ENCODE peak calls at places on chromosomes 5 and 9, in ten cellular contexts. Q is HepG2, L is A549, V is H1, F is ovary, B is stomach, H is GM12878, G is suprapubic skin, D is transverse colon, S is upper lobe of left lung. U is an unnamed sample.

GRCh38 chr5:65391591-65391990 is 90.1 kb downstream of the ADAMTS6 start:
- DNase-seq in H (no peak), D (no peak), B (no peak), V (no peak), G (no peak), Q (no peak), L (no peak), F (no peak), S (no peak), U (no peak)

GRCh38 chr5:109983135-109983534 is 293.4 kb downstream of the MAN2A1 start:
- DNase-seq in L (no peak), S (no peak), H (no peak), V (no peak), Q (no peak), B (no peak), G (no peak), D (no peak), F (no peak), U (no peak)

GRCh38 chr5:88555658-88556057 is 287.0 kb upstream of the TMEM161B start:
- DNase-seq in D (no peak), G (no peak), H (no peak), L (no peak), V (no peak), Q (no peak), F (no peak), B (no peak), S (no peak), U (no peak)

GRCh38 chr9:109107402-109108240 is 12.1 kb downstream of the TMEM245 start:
- DNase-seq in L (peak), H (no peak), G (no peak), B (no peak), V (no peak), D (no peak), F (no peak), Q (peak), S (no peak), U (no peak)

GRCh38 chr9:114786251-114786650 is 19.6 kb downstream of the TNFSF15 start:
- DNase-seq in D (no peak), L (no peak), S (no peak), Q (no peak), F (no peak), B (no peak), V (no peak), H (no peak), G (no peak), U (no peak)

GRCh38 chr9:83166369-83166768 is 103.4 kb upstream of the RASEF start:
- DNase-seq in B (peak), G (no peak), L (no peak), F (no peak), H (no peak), Q (peak), V (no peak), S (peak), D (peak), U (no peak)

GRCh38 chr9:105954517-105954916 is 260.2 kb downstream of the TMEM38B start:
- DNase-seq in V (no peak), G (no peak), L (no peak), H (no peak), Q (no peak), D (no peak), S (no peak), F (no peak), B (no peak), U (no peak)

GRCh38 chr5:168661593-168662485 is 82.7 kb upstream of the PANK3 start:
- DNase-seq in V (no peak), B (no peak), F (no peak), D (no peak), S (no peak), H (no peak), G (peak), Q (no peak), L (no peak), U (no peak)

GRCh38 chr5:68304421-68305052 is 89.0 kb downstream of the PIK3R1 start:
- DNase-seq in L (no peak), D (no peak), F (no peak), S (no peak), V (no peak), Q (no peak), G (no peak), B (no peak), H (no peak), U (no peak)

GRCh38 chr9:70411141-70411929 is 3.1 kb downstream of the KLF9 start:
- DNase-seq in D (peak), H (no peak), F (peak), S (peak), G (peak), L (no peak), Q (peak), B (peak), V (no peak), U (peak)

GRCh38 chr5:35857606-35858205 is 1.0 kb downstream of the IL7R start:
- DNase-seq in H (no peak), B (no peak), L (no peak), G (no peak), F (no peak), D (no peak), Q (no peak), S (no peak), V (no peak), U (no peak)

GRCh38 chr9:92402359-92402758 is 2.0 kb downstream of the OGN start:
- DNase-seq in V (no peak), L (no peak), G (no peak), D (no peak), H (no peak), S (no peak), F (no peak), B (no peak), Q (no peak), U (no peak)

GRCh38 chr9:97560154-97560553 is 58.7 kb downstream of the TMOD1 start:
- DNase-seq in D (no peak), G (no peak), S (no peak), H (no peak), F (no peak), Q (no peak), B (no peak), V (no peak), L (no peak), U (no peak)

GRCh38 chr5:131720714-131721113 is 76.1 kb downstream of the FNIP1 start:
- DNase-seq in B (no peak), F (no peak), D (no peak), Q (no peak), G (no peak), V (no peak), S (no peak), L (no peak), H (no peak), U (no peak)

GRCh38 chr5:3634061-3634460 is 38.4 kb downstream of the IRX1 start:
- DNase-seq in L (no peak), Q (no peak), S (no peak), V (no peak), D (no peak), B (no peak), F (no peak), H (no peak), G (no peak), U (no peak)

GRCh38 chr9:79570449-79571308 is 1.1 kb upstream of the TLE4 start:
- DNase-seq in B (peak), F (peak), Q (no peak), H (no peak), V (peak), G (peak), S (peak), L (peak), D (peak), U (no peak)

GRCh38 chr9:38443181-38443580 is 18.9 kb upstream of the IGFBPL1 start:
- DNase-seq in H (no peak), F (no peak), V (no peak), G (no peak), Q (peak), S (no peak), L (peak), B (peak), D (no peak), U (no peak)

GRCh38 chr5:122805481-122805880 is 30.6 kb downstream of the SNX2 start:
- DNase-seq in L (no peak), F (no peak), S (no peak), H (no peak), D (no peak), Q (no peak), G (no peak), B (no peak), V (no peak), U (no peak)

GRCh38 chr5:110909950-110910349 is 161.6 kb upstream of the TSLP start:
- DNase-seq in S (no peak), F (no peak), G (no peak), B (no peak), Q (no peak), D (no peak), L (no peak), V (no peak), H (no peak), U (no peak)

DNA sequence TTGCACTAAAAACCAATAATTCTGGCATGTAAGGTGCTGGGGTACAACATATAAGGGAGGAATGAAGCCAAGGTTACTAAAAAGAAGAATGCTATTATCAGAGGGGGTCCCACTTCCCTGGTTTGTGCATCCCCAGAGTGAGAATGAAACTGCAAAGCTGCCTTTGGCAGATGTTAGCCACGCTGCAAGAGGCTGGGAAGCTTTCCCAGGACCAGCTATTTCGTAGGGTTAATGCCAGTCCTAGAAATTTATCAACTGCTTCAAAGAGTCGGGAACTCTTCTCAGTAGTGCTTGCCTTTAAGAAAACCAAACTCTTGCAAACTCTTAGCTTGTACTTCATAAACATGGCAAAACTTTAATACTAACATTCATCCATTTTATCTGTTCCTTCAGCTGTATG is 87.5 kb upstream of the NR5A1 start:
- DNase-seq in F (no peak), L (no peak), G (no peak), V (no peak), H (no peak), B (no peak), D (no peak), Q (no peak), S (no peak), U (no peak)
- H3K4me3 ChIP-seq in F (no peak), L (no peak), G (no peak), V (peak), H (no peak), B (no peak), D (no peak), Q (peak), S (no peak), U (no peak)

DNA sequence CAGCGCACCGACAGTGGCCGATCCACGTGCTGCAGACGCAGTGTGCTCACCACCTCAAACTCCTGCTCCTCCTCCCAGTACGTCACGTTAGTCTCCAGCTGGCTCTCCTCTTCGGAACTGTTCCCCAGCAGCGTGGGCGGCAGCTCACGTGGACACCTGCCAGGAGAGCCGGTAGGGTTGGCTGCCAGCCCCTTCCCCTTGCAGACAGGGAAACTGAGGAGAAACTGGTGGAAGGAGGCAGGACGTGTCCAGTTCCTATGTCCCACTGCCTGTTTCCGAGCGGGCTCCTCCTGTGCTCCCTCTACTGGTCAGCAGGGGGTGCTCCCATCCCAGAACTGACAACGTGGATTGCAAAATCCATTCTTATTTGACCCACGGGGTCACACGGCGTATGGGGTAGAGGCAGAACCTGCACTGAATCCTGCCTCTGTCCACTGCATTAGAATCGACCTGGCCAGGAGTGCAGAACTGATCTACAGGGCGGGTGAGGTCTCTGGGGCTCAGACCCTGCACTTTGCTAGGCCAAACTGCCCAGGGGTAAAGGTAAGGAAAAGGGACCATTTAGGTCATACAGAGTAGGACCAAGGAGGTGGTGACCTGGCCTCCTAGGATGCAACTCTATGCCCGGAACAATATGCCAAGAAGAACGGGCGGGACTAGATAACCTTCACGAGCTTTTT is 25.7 kb downstream of the PDGFRB start:
- DNase-seq in D (peak), F (peak), Q (peak), L (peak), V (no peak), S (peak), B (peak), G (peak), H (no peak), U (peak)
- TF ChIP-seq EP300 in D (no peak), F (no peak), Q (no peak), L (no peak), V (no peak), S (no peak), B (no peak), G (no peak), H (no peak), U (peak)

GRCh38 chr9:37292896-37293295 is 129.6 kb upstream of the GRHPR start:
- DNase-seq in D (no peak), L (no peak), G (no peak), V (no peak), B (no peak), S (no peak), H (no peak), F (no peak), Q (no peak), U (no peak)
- H3K4me3 ChIP-seq in D (no peak), L (no peak), G (no peak), V (no peak), B (no peak), S (no peak), H (peak), F (no peak), Q (no peak), U (no peak)

GRCh38 chr5:143470120-143470519 is 66.6 kb upstream of the NR3C1 start:
- DNase-seq in D (no peak), H (no peak), V (no peak), S (no peak), F (no peak), G (no peak), B (no peak), Q (no peak), L (no peak), U (no peak)

GRCh38 chr5:143469125-143469524 is 65.6 kb upstream of the NR3C1 start:
- DNase-seq in Q (no peak), D (no peak), L (no peak), S (no peak), V (no peak), F (no peak), B (no peak), H (no peak), G (no peak), U (no peak)

GRCh38 chr5:143472576-143472975 is 69.1 kb upstream of the NR3C1 start:
- DNase-seq in S (no peak), G (no peak), H (no peak), V (no peak), Q (no peak), B (no peak), L (no peak), D (no peak), F (no peak), U (no peak)

GRCh38 chr5:143471666-143472411 is 68.4 kb upstream of the NR3C1 start:
- DNase-seq in V (no peak), H (no peak), Q (no peak), D (no peak), G (no peak), B (no peak), F (no peak), S (no peak), L (no peak), U (no peak)

DNA sequence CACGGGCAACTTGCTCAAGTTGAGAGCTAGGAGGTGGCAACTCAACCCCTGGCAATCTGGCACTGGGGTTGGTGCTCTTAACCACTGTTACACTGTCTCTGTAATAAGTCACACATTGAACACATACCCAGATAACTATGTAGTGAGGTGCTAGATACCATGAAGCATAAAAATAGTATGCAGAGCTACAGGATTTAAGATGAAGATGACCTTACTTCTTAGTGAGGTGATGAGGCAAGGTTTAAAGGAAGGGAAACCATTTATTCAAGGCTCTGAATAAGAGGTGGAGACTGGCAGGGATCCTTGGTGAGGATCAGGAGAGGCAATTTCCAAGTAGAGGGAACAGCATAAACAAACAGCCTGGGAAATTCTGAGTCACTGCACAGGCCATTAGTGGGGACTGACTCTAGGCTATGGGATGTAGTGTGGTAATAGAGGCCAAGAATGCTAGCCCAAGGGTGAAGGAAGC is 67.6 kb upstream of the NR3C1 start:
- DNase-seq in B (no peak), Q (no peak), G (no peak), S (no peak), D (no peak), H (no peak), F (no peak), L (no peak), V (no peak), U (no peak)
- TF ChIP-seq EP300 in B (no peak), Q (no peak), G (no peak), S (no peak), D (no peak), H (no peak), F (no peak), L (no peak), V (no peak), U (no peak)

GRCh38 chr5:82820958-82821880 is 256.0 kb downstream of the TMEM167A start:
- DNase-seq in F (no peak), B (no peak), L (no peak), G (no peak), D (no peak), V (no peak), S (no peak), H (no peak), Q (no peak), U (no peak)
- H3K4me3 ChIP-seq in F (no peak), B (no peak), L (no peak), G (no peak), D (no peak), V (no peak), S (no peak), H (peak), Q (no peak), U (no peak)

GRCh38 chr5:138981606-138982005 is 106.5 kb upstream of the LRRTM2 start:
- DNase-seq in B (no peak), S (no peak), F (no peak), Q (no peak), D (no peak), V (no peak), H (no peak), G (peak), L (no peak), U (no peak)
- TF ChIP-seq EP300 in B (no peak), S (no peak), F (no peak), Q (no peak), D (no peak), V (no peak), H (no peak), G (no peak), L (no peak), U (no peak)

GRCh38 chr5:18312016-18312415 is 677.8 kb downstream of the TAF11L14 start:
- DNase-seq in Q (no peak), L (no peak), S (no peak), G (no peak), D (no peak), V (no peak), F (no peak), B (no peak), H (no peak), U (no peak)
- H3K4me3 ChIP-seq in Q (no peak), L (no peak), S (no peak), G (no peak), D (no peak), V (no peak), F (no peak), B (no peak), H (no peak), U (no peak)

DNA sequence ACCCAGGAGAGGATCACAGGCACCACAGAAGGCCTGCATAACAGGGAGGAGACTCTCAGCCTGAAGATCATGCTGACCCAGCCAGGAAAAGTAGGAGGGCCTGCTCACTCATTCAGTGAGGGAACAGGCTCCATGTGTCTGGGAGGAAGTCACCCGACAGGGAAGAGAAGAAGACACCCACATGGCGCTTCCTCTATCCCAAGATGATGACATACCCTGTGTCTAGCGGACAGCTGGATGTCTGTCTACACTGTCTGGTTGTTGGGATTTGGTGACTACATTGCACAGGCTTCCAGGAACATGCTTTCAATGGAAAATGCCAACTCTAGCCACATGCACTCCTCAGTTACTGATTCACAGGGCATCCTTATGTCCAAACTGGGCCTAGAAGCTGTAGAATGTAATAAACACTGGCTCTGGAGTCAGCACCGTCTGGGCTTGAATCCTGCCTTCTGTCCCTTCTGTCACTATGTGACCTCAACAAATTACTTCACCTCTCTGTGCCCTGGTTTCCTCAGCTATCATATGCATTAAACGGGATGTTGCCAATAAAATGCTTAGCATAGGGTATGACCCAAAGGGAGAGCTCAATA is 47.5 kb downstream of the KLHL3 start:
- DNase-seq in V (no peak), B (no peak), F (no peak), L (no peak), H (no peak), Q (no peak), G (no peak), S (no peak), D (no peak), U (no peak)
- TF ChIP-seq EP300 in V (no peak), B (no peak), F (no peak), L (no peak), H (no peak), Q (no peak), G (no peak), S (no peak), D (no peak), U (no peak)

GRCh38 chr5:154849791-154850201 is 607 bp downstream of the FAXDC2 start:
- DNase-seq in B (no peak), D (no peak), L (no peak), S (no peak), G (no peak), Q (peak), F (no peak), V (no peak), H (no peak), U (no peak)
- H3K4me3 ChIP-seq in B (peak), D (peak), L (no peak), S (peak), G (peak), Q (peak), F (peak), V (peak), H (no peak), U (peak)

GRCh38 chr5:178546675-178547033 is 43.5 kb downstream of the COL23A1 start:
- DNase-seq in H (no peak), L (no peak), F (no peak), B (no peak), D (no peak), V (no peak), G (no peak), S (no peak), Q (no peak), U (no peak)
- TF ChIP-seq EP300 in H (no peak), L (no peak), F (no peak), B (no peak), D (no peak), V (no peak), G (no peak), S (no peak), Q (no peak), U (no peak)

U was measured in tibial nerve.